ENCODE peak calls at places on chromosome 1, in nine cellular contexts. One of them, this sample, is unnamed.

GRCh38 chr1:48775817-48776399 is 783 bp downstream of the BEND5 start:
- DNase-seq in adipocyte: no peak
- DNase-seq in left colon: no peak
- DNase-seq in A549: no peak
- DNase-seq in GM12865: no peak
- DNase-seq in GF-D8: no peak
- DNase-seq in PC-3: no peak
- DNase-seq in nucleus accumbens: no peak
- DNase-seq in lower leg skin: no peak
- DNase-seq in this sample: no peak

GRCh38 chr1:58249371-58249728 is 297.2 kb downstream of the OMA1 start:
- DNase-seq in adipocyte: no peak
- DNase-seq in left colon: no peak
- DNase-seq in A549: no peak
- DNase-seq in GM12865: no peak
- DNase-seq in GF-D8: no peak
- DNase-seq in PC-3: no peak
- DNase-seq in nucleus accumbens: no peak
- DNase-seq in lower leg skin: no peak
- DNase-seq in this sample: no peak

GRCh38 chr1:59298710-59299346 is 1.9 kb downstream of the FGGY start:
- DNase-seq in adipocyte: no peak
- DNase-seq in left colon: no peak
- DNase-seq in A549: peak
- DNase-seq in GM12865: no peak
- DNase-seq in GF-D8: no peak
- DNase-seq in PC-3: peak
- DNase-seq in nucleus accumbens: no peak
- DNase-seq in lower leg skin: no peak
- DNase-seq in this sample: no peak

GRCh38 chr1:10833630-10834557 is 37.4 kb upstream of the CASZ1 start:
- DNase-seq in adipocyte: no peak
- DNase-seq in left colon: no peak
- DNase-seq in A549: peak
- DNase-seq in GM12865: no peak
- DNase-seq in GF-D8: no peak
- DNase-seq in PC-3: no peak
- DNase-seq in nucleus accumbens: no peak
- DNase-seq in lower leg skin: no peak
- DNase-seq in this sample: no peak

GRCh38 chr1:3638027-3638426 is 11.9 kb downstream of the WRAP73 start:
- DNase-seq in adipocyte: no peak
- DNase-seq in left colon: peak
- DNase-seq in A549: no peak
- DNase-seq in GM12865: no peak
- DNase-seq in GF-D8: no peak
- DNase-seq in PC-3: no peak
- DNase-seq in nucleus accumbens: no peak
- DNase-seq in lower leg skin: no peak
- DNase-seq in this sample: no peak

GRCh38 chr1:155241069-155241679 is 14.1 kb downstream of the ENTREP3 start:
- DNase-seq in adipocyte: peak
- DNase-seq in left colon: peak
- DNase-seq in A549: peak
- DNase-seq in GM12865: peak
- DNase-seq in GF-D8: peak
- DNase-seq in PC-3: peak
- DNase-seq in nucleus accumbens: peak
- DNase-seq in lower leg skin: peak
- DNase-seq in this sample: peak

GRCh38 chr1:51294566-51295184 is 35.7 kb downstream of the TTC39A start:
- DNase-seq in adipocyte: no peak
- DNase-seq in left colon: no peak
- DNase-seq in A549: no peak
- DNase-seq in GM12865: no peak
- DNase-seq in GF-D8: no peak
- DNase-seq in PC-3: no peak
- DNase-seq in nucleus accumbens: no peak
- DNase-seq in lower leg skin: no peak
- DNase-seq in this sample: no peak

GRCh38 chr1:54107131-54107530 is 45.7 kb downstream of the CDCP2 start:
- DNase-seq in adipocyte: peak
- DNase-seq in left colon: no peak
- DNase-seq in A549: no peak
- DNase-seq in GM12865: no peak
- DNase-seq in GF-D8: no peak
- DNase-seq in PC-3: peak
- DNase-seq in nucleus accumbens: peak
- DNase-seq in lower leg skin: no peak
- DNase-seq in this sample: no peak

GRCh38 chr1:230139741-230140140 is 72.7 kb downstream of the GALNT2 start:
- DNase-seq in adipocyte: no peak
- DNase-seq in left colon: no peak
- DNase-seq in A549: no peak
- DNase-seq in GM12865: no peak
- DNase-seq in GF-D8: no peak
- DNase-seq in PC-3: peak
- DNase-seq in nucleus accumbens: no peak
- DNase-seq in lower leg skin: no peak
- DNase-seq in this sample: no peak

GRCh38 chr1:12087797-12088314 is 24.8 kb downstream of the TNFRSF8 start:
- DNase-seq in adipocyte: no peak
- DNase-seq in left colon: no peak
- DNase-seq in A549: no peak
- DNase-seq in GM12865: peak
- DNase-seq in GF-D8: peak
- DNase-seq in PC-3: no peak
- DNase-seq in nucleus accumbens: no peak
- DNase-seq in lower leg skin: no peak
- DNase-seq in this sample: no peak